ENCODE peak calls at places on chromosome 13, in seven cellular contexts. One of them, this sample, is unnamed.

GRCh38 chr13:24923305-24923640 is 159.3 kb downstream of the RNF17 start:
- DNase-seq in activated CD4-positive, alpha-beta T cell treated with anti-CD3 and anti-CD28 coated beads, Interleukin-2, amount 50 U/mL, for 48 hours: no peak
- DNase-seq in uterus: no peak
- DNase-seq in T-helper 2 cell: no peak
- DNase-seq in stimulated activated CD8-positive, alpha-beta memory T cell treated with anti-CD3 and anti-CD28 coated beads, Interleukin-2, amount 100 ng/mL, for 48 hours: no peak
- DNase-seq in choroid plexus epithelial cell: peak; percentile 88
- DNase-seq in cardiac septum: no peak
- DNase-seq in this sample: no peak

GRCh38 chr13:51674276-51674675 is 90.0 kb downstream of the WDFY2 start:
- DNase-seq in activated CD4-positive, alpha-beta T cell treated with anti-CD3 and anti-CD28 coated beads, Interleukin-2, amount 50 U/mL, for 48 hours: no peak
- DNase-seq in uterus: no peak
- DNase-seq in T-helper 2 cell: no peak
- DNase-seq in stimulated activated CD8-positive, alpha-beta memory T cell treated with anti-CD3 and anti-CD28 coated beads, Interleukin-2, amount 100 ng/mL, for 48 hours: no peak
- DNase-seq in choroid plexus epithelial cell: no peak
- DNase-seq in cardiac septum: no peak
- DNase-seq in this sample: no peak

GRCh38 chr13:43865892-43866291 is 13.6 kb downstream of the CCDC122 start:
- DNase-seq in activated CD4-positive, alpha-beta T cell treated with anti-CD3 and anti-CD28 coated beads, Interleukin-2, amount 50 U/mL, for 48 hours: no peak
- DNase-seq in uterus: no peak
- DNase-seq in T-helper 2 cell: no peak
- DNase-seq in stimulated activated CD8-positive, alpha-beta memory T cell treated with anti-CD3 and anti-CD28 coated beads, Interleukin-2, amount 100 ng/mL, for 48 hours: no peak
- DNase-seq in choroid plexus epithelial cell: peak; percentile 36
- DNase-seq in cardiac septum: no peak
- DNase-seq in this sample: no peak

GRCh38 chr13:48504606-48505369 is 28.1 kb downstream of the RCBTB2 start:
- DNase-seq in activated CD4-positive, alpha-beta T cell treated with anti-CD3 and anti-CD28 coated beads, Interleukin-2, amount 50 U/mL, for 48 hours: no peak
- DNase-seq in uterus: no peak
- DNase-seq in T-helper 2 cell: no peak
- DNase-seq in stimulated activated CD8-positive, alpha-beta memory T cell treated with anti-CD3 and anti-CD28 coated beads, Interleukin-2, amount 100 ng/mL, for 48 hours: no peak
- DNase-seq in choroid plexus epithelial cell: no peak
- DNase-seq in cardiac septum: no peak
- DNase-seq in this sample: no peak

GRCh38 chr13:58680115-58680514 is 1048.6 kb downstream of the PCDH17 start:
- DNase-seq in activated CD4-positive, alpha-beta T cell treated with anti-CD3 and anti-CD28 coated beads, Interleukin-2, amount 50 U/mL, for 48 hours: no peak
- DNase-seq in uterus: no peak
- DNase-seq in T-helper 2 cell: no peak
- DNase-seq in stimulated activated CD8-positive, alpha-beta memory T cell treated with anti-CD3 and anti-CD28 coated beads, Interleukin-2, amount 100 ng/mL, for 48 hours: no peak
- DNase-seq in choroid plexus epithelial cell: no peak
- DNase-seq in cardiac septum: no peak
- DNase-seq in this sample: no peak

GRCh38 chr13:29597246-29597645 is 1.8 kb upstream of the SLC7A1 start:
- DNase-seq in activated CD4-positive, alpha-beta T cell treated with anti-CD3 and anti-CD28 coated beads, Interleukin-2, amount 50 U/mL, for 48 hours: no peak
- DNase-seq in uterus: no peak
- DNase-seq in T-helper 2 cell: no peak
- DNase-seq in stimulated activated CD8-positive, alpha-beta memory T cell treated with anti-CD3 and anti-CD28 coated beads, Interleukin-2, amount 100 ng/mL, for 48 hours: no peak
- DNase-seq in choroid plexus epithelial cell: no peak
- DNase-seq in cardiac septum: no peak
- DNase-seq in this sample: no peak

GRCh38 chr13:65460136-65460535 is 1770.0 kb downstream of the PCDH9 start:
- DNase-seq in activated CD4-positive, alpha-beta T cell treated with anti-CD3 and anti-CD28 coated beads, Interleukin-2, amount 50 U/mL, for 48 hours: no peak
- DNase-seq in uterus: no peak
- DNase-seq in T-helper 2 cell: no peak
- DNase-seq in stimulated activated CD8-positive, alpha-beta memory T cell treated with anti-CD3 and anti-CD28 coated beads, Interleukin-2, amount 100 ng/mL, for 48 hours: no peak
- DNase-seq in choroid plexus epithelial cell: peak; percentile 80
- DNase-seq in cardiac septum: no peak
- DNase-seq in this sample: no peak

GRCh38 chr13:113034451-113035208 is 65.6 kb downstream of the MCF2L start:
- DNase-seq in activated CD4-positive, alpha-beta T cell treated with anti-CD3 and anti-CD28 coated beads, Interleukin-2, amount 50 U/mL, for 48 hours: no peak
- DNase-seq in uterus: no peak
- DNase-seq in T-helper 2 cell: no peak
- DNase-seq in stimulated activated CD8-positive, alpha-beta memory T cell treated with anti-CD3 and anti-CD28 coated beads, Interleukin-2, amount 100 ng/mL, for 48 hours: no peak
- DNase-seq in choroid plexus epithelial cell: peak; percentile 70
- DNase-seq in cardiac septum: no peak
- DNase-seq in this sample: no peak

GRCh38 chr13:38872693-38873092 is 117.9 kb downstream of the STOML3 start:
- DNase-seq in activated CD4-positive, alpha-beta T cell treated with anti-CD3 and anti-CD28 coated beads, Interleukin-2, amount 50 U/mL, for 48 hours: peak; percentile 48
- DNase-seq in uterus: peak; percentile 16
- DNase-seq in T-helper 2 cell: no peak
- DNase-seq in stimulated activated CD8-positive, alpha-beta memory T cell treated with anti-CD3 and anti-CD28 coated beads, Interleukin-2, amount 100 ng/mL, for 48 hours: peak; percentile 16
- DNase-seq in choroid plexus epithelial cell: peak; percentile 51
- DNase-seq in cardiac septum: no peak
- DNase-seq in this sample: no peak

GRCh38 chr13:80858131-80858530 is 517.2 kb upstream of the SPRY2 start:
- DNase-seq in activated CD4-positive, alpha-beta T cell treated with anti-CD3 and anti-CD28 coated beads, Interleukin-2, amount 50 U/mL, for 48 hours: no peak
- DNase-seq in uterus: no peak
- DNase-seq in T-helper 2 cell: no peak
- DNase-seq in stimulated activated CD8-positive, alpha-beta memory T cell treated with anti-CD3 and anti-CD28 coated beads, Interleukin-2, amount 100 ng/mL, for 48 hours: no peak
- DNase-seq in choroid plexus epithelial cell: no peak
- DNase-seq in cardiac septum: no peak
- DNase-seq in this sample: no peak

GRCh38 chr13:21837841-21838551 is 167.1 kb downstream of the FGF9 start:
- DNase-seq in activated CD4-positive, alpha-beta T cell treated with anti-CD3 and anti-CD28 coated beads, Interleukin-2, amount 50 U/mL, for 48 hours: no peak
- DNase-seq in uterus: peak; percentile 45
- DNase-seq in T-helper 2 cell: no peak
- DNase-seq in stimulated activated CD8-positive, alpha-beta memory T cell treated with anti-CD3 and anti-CD28 coated beads, Interleukin-2, amount 100 ng/mL, for 48 hours: no peak
- DNase-seq in choroid plexus epithelial cell: no peak
- DNase-seq in cardiac septum: no peak
- DNase-seq in this sample: no peak

GRCh38 chr13:42274386-42275097 is 2.6 kb downstream of the AKAP11 start:
- DNase-seq in activated CD4-positive, alpha-beta T cell treated with anti-CD3 and anti-CD28 coated beads, Interleukin-2, amount 50 U/mL, for 48 hours: no peak
- DNase-seq in uterus: no peak
- DNase-seq in T-helper 2 cell: no peak
- DNase-seq in stimulated activated CD8-positive, alpha-beta memory T cell treated with anti-CD3 and anti-CD28 coated beads, Interleukin-2, amount 100 ng/mL, for 48 hours: no peak
- DNase-seq in choroid plexus epithelial cell: no peak
- DNase-seq in cardiac septum: no peak
- DNase-seq in this sample: no peak

GRCh38 chr13:18212873-18213272 is 968.8 kb downstream of the TUBA3C start:
- DNase-seq in activated CD4-positive, alpha-beta T cell treated with anti-CD3 and anti-CD28 coated beads, Interleukin-2, amount 50 U/mL, for 48 hours: peak; percentile 11
- DNase-seq in uterus: no peak
- DNase-seq in T-helper 2 cell: no peak
- DNase-seq in stimulated activated CD8-positive, alpha-beta memory T cell treated with anti-CD3 and anti-CD28 coated beads, Interleukin-2, amount 100 ng/mL, for 48 hours: no peak
- DNase-seq in choroid plexus epithelial cell: peak; percentile 6
- DNase-seq in cardiac septum: no peak
- DNase-seq in this sample: no peak

GRCh38 chr13:111565400-111565799 is 245.0 kb downstream of the TEX29 start:
- DNase-seq in activated CD4-positive, alpha-beta T cell treated with anti-CD3 and anti-CD28 coated beads, Interleukin-2, amount 50 U/mL, for 48 hours: no peak
- DNase-seq in uterus: no peak
- DNase-seq in T-helper 2 cell: no peak
- DNase-seq in stimulated activated CD8-positive, alpha-beta memory T cell treated with anti-CD3 and anti-CD28 coated beads, Interleukin-2, amount 100 ng/mL, for 48 hours: no peak
- DNase-seq in choroid plexus epithelial cell: no peak
- DNase-seq in cardiac septum: peak; percentile 26
- DNase-seq in this sample: no peak

GRCh38 chr13:99990045-99990977 is 8.7 kb downstream of the ZIC2 start:
- DNase-seq in activated CD4-positive, alpha-beta T cell treated with anti-CD3 and anti-CD28 coated beads, Interleukin-2, amount 50 U/mL, for 48 hours: peak; percentile 10
- DNase-seq in uterus: no peak
- DNase-seq in T-helper 2 cell: no peak
- DNase-seq in stimulated activated CD8-positive, alpha-beta memory T cell treated with anti-CD3 and anti-CD28 coated beads, Interleukin-2, amount 100 ng/mL, for 48 hours: no peak
- DNase-seq in choroid plexus epithelial cell: peak; percentile 81
- DNase-seq in cardiac septum: no peak
- DNase-seq in this sample: no peak

GRCh38 chr13:66427330-66427990 is 802.7 kb downstream of the PCDH9 start:
- DNase-seq in activated CD4-positive, alpha-beta T cell treated with anti-CD3 and anti-CD28 coated beads, Interleukin-2, amount 50 U/mL, for 48 hours: no peak
- DNase-seq in uterus: no peak
- DNase-seq in T-helper 2 cell: no peak
- DNase-seq in stimulated activated CD8-positive, alpha-beta memory T cell treated with anti-CD3 and anti-CD28 coated beads, Interleukin-2, amount 100 ng/mL, for 48 hours: no peak
- DNase-seq in choroid plexus epithelial cell: peak; percentile 70
- DNase-seq in cardiac septum: no peak
- DNase-seq in this sample: no peak

This sample was measured in coronary artery.